ENCODE peak calls at places on chromosomes 1 and 21, in ten cellular contexts. C is GM23338, Y is AG10803, D is upper lobe of left lung, P is nephron progenitor cell, S is left ventricle myocardium inferior, I is heart right ventricle, O is NB4, U is right lobe of liver, T is fibroblast of lung. G is an unnamed sample.

GRCh38 chr1:175822575-175822974 is 79.2 kb upstream of the TNR start:
- DNase-seq in C (no peak), Y (peak; percentile 54), D (no peak), P (no peak), S (no peak), I (no peak), O (no peak), U (no peak), T (peak; percentile 41), G (no peak)

GRCh38 chr1:60227581-60228252 is 154.1 kb upstream of the C1orf87 start:
- DNase-seq in C (no peak), Y (peak; percentile 43), D (no peak), P (no peak), S (no peak), I (no peak), O (no peak), U (no peak), T (peak; percentile 62), G (no peak)

GRCh38 chr1:145889722-145890121 is 4.1 kb upstream of the ANKRD35 start:
- DNase-seq in C (no peak), Y (no peak), D (peak; percentile 62), P (no peak), S (no peak), I (no peak), O (no peak), U (no peak), T (no peak), G (no peak)

GRCh38 chr1:154159554-154159953 is 4.7 kb upstream of the NUP210L start:
- DNase-seq in C (no peak), Y (no peak), D (no peak), P (no peak), S (no peak), I (no peak), O (no peak), U (no peak), T (no peak), G (no peak)

GRCh38 chr1:19079983-19080472 is 123.6 kb upstream of the IFFO2 start:
- DNase-seq in C (no peak), Y (no peak), D (no peak), P (no peak), S (no peak), I (no peak), O (no peak), U (peak; percentile 82), T (peak; percentile 23), G (no peak)

GRCh38 chr1:23772049-23772853 is 6.0 kb upstream of the PITHD1 start:
- DNase-seq in C (peak; percentile 93), Y (peak; percentile 79), D (peak; percentile 92), P (peak; percentile 92), S (peak; percentile 87), I (peak; percentile 86), O (peak; percentile 83), U (peak; percentile 88), T (peak; percentile 65), G (peak; percentile 95)

GRCh38 chr1:94047914-94048313 is 73.0 kb downstream of the ABCA4 start:
- DNase-seq in C (no peak), Y (no peak), D (no peak), P (no peak), S (no peak), I (no peak), O (no peak), U (no peak), T (no peak), G (no peak)

GRCh38 chr1:20351911-20352675 is 61.4 kb downstream of the VWA5B1 start:
- DNase-seq in C (no peak), Y (no peak), D (no peak), P (no peak), S (no peak), I (no peak), O (no peak), U (no peak), T (no peak), G (no peak)

GRCh38 chr1:97337250-97338030 is 583.4 kb downstream of the DPYD start:
- DNase-seq in C (no peak), Y (no peak), D (peak; percentile 63), P (no peak), S (no peak), I (no peak), O (no peak), U (peak; percentile 60), T (peak; percentile 66), G (no peak)

GRCh38 chr21:31335957-31336738 is 7.9 kb downstream of the TIAM1 start:
- DNase-seq in C (no peak), Y (peak; percentile 82), D (no peak), P (no peak), S (no peak), I (no peak), O (no peak), U (no peak), T (peak; percentile 97), G (no peak)

GRCh38 chr1:20981903-20982695 is 194.6 kb downstream of the EIF4G3 start:
- DNase-seq in C (peak; percentile 21), Y (peak; percentile 37), D (no peak), P (no peak), S (no peak), I (no peak), O (peak; percentile 31), U (no peak), T (peak; percentile 59), G (no peak)

GRCh38 chr1:22677861-22678521 is 25.0 kb downstream of the C1QB start:
- DNase-seq in C (no peak), Y (no peak), D (no peak), P (no peak), S (no peak), I (no peak), O (no peak), U (no peak), T (no peak), G (no peak)

GRCh38 chr1:40664167-40664537 is 1.3 kb downstream of the RIMS3 start:
- DNase-seq in C (no peak), Y (no peak), D (no peak), P (no peak), S (no peak), I (no peak), O (peak; percentile 16), U (no peak), T (no peak), G (peak; percentile 44)

GRCh38 chr21:27759820-27760219 is 792.9 kb upstream of the ADAMTS5 start:
- DNase-seq in C (no peak), Y (no peak), D (no peak), P (no peak), S (no peak), I (no peak), O (no peak), U (no peak), T (no peak), G (no peak)
- TF ChIP-seq CTCF in C (peak; percentile 34), Y (peak; percentile 19), D (no peak), P (no peak), S (no peak), I (no peak), O (no peak), U (no peak), T (peak; percentile 17), G (no peak)

GRCh38 chr1:113178106-113178505 is 105.1 kb downstream of the LRIG2 start:
- DNase-seq in C (no peak), Y (no peak), D (no peak), P (no peak), S (no peak), I (no peak), O (no peak), U (no peak), T (peak; percentile 1), G (no peak)

DNA sequence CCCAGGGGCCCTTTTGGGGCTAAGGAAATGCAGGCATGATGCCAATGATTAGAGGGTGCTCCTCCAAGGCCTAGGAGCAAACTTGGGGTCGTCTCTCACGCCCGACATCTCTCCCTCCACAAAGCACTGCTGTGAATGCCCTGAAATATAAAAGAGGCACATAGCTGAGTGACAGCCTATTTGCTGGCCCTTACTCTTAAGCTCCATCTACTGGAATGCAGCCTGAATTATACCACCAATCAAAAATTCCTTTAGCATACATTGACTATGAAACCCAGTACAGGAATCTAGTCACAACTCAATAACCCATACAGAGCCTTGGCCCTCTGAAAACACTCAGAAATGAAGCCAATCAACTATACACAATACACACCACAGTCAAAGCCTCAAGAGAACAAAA is 105.5 kb downstream of the LRIG2 start:
- DNase-seq in C (no peak), Y (no peak), D (no peak), P (no peak), S (no peak), I (no peak), O (no peak), U (no peak), T (peak; percentile 12), G (no peak)
- TF ChIP-seq CTCF in C (peak; percentile 36), Y (no peak), D (no peak), P (no peak), S (no peak), I (no peak), O (no peak), U (no peak), T (peak; percentile 7), G (no peak)

GRCh38 chr1:182786223-182787001 is 3.2 kb upstream of the NPL start:
- DNase-seq in C (peak; percentile 88), Y (peak; percentile 71), D (peak; percentile 71), P (peak; percentile 73), S (peak; percentile 32), I (peak; percentile 61), O (peak; percentile 79), U (peak; percentile 68), T (peak; percentile 60), G (peak; percentile 79)
- TF ChIP-seq CTCF in C (peak; percentile 86), Y (peak; percentile 84), D (peak; percentile 62), P (peak; percentile 79), S (peak; percentile 80), I (peak; percentile 70), O (peak; percentile 76), U (peak; percentile 71), T (peak; percentile 88), G (peak; percentile 64)

GRCh38 chr1:218363141-218363540 is 18.0 kb downstream of the TGFB2 start:
- DNase-seq in C (no peak), Y (no peak), D (no peak), P (no peak), S (no peak), I (no peak), O (no peak), U (no peak), T (no peak), G (no peak)
- TF ChIP-seq CTCF in C (no peak), Y (no peak), D (no peak), P (no peak), S (no peak), I (no peak), O (no peak), U (no peak), T (no peak), G (no peak)

DNA sequence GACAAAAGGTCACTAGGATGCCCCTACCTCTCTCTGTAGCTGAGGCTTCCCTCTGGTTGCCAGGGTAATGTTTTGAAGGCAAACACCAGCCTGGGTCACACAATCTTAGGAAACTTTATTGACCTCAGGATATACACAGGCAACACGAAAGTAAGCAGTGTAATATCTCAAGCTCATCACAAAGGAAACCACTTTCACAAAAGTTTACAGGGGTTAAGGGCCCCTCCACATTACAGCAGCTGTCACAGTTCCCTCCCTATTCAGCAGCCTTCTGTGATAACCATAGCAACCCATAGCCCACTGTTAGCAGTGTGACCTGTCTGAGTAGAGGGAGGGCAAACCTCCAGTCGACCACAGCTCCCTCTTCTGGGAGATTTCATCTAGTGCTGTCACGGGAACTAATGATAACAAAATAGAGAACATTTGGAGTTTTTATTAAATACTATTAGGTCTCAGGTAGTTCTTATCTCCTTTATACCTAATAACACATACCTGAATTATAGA is 149.8 kb downstream of the PTPRC start:
- DNase-seq in C (peak; percentile 88), Y (no peak), D (peak; percentile 36), P (peak; percentile 31), S (no peak), I (no peak), O (peak; percentile 49), U (no peak), T (peak; percentile 7), G (peak; percentile 30)
- TF ChIP-seq CTCF in C (peak; percentile 76), Y (no peak), D (no peak), P (peak; percentile 47), S (peak; percentile 30), I (no peak), O (no peak), U (peak; percentile 27), T (peak; percentile 25), G (no peak)

GRCh38 chr1:38873027-38873969 is at the start of gene MYCBP:
- DNase-seq in C (peak; percentile 97), Y (peak; percentile 94), D (peak; percentile 98), P (peak; percentile 97), S (peak; percentile 94), I (peak; percentile 97), O (peak; percentile 96), U (peak; percentile 98), T (peak; percentile 92), G (peak; percentile 96)
- TF ChIP-seq CTCF in C (no peak), Y (no peak), D (no peak), P (no peak), S (peak; percentile 43), I (peak; percentile 24), O (no peak), U (no peak), T (peak; percentile 4), G (peak; percentile 54)